ENCODE peak calls at places on chromosomes 4 and X, in four cellular contexts. N is CD4-positive, alpha-beta T cell; G is stimulated activated CD4-positive, alpha-beta T cell treated with anti-CD3 and anti-CD28 coated beads, Interleukin-1b, Interleukin-23, amount 100 ng/mL, for 24 hours; S is activated T-helper 1 cell treated with anti-CD3 and anti-CD28 coated beads, Interleukin-12 subunit alpha, Interleukin-12 subunit beta, Interleukin-2, Interleukin-4 antibody, amounts not matched to agents 30 ng/mL and 10 ng/mL and 1 ng/mL, durations not matched to agents 14 hours and 24 hours and 36 hours. J is an unnamed sample.

GRCh38 chrX:132956421-132957210 is 1.8 kb downstream of the HS6ST2 start:
- DNase-seq in S (no peak), N (no peak), G (no peak), J (no peak)

GRCh38 chrX:110418857-110419249 is 60.2 kb downstream of the RTL9 start:
- DNase-seq in S (no peak), N (no peak), G (no peak), J (no peak)

GRCh38 chr4:41334182-41334581 is 77.5 kb downstream of the UCHL1 start:
- DNase-seq in S (no peak), N (no peak), G (no peak), J (no peak)

GRCh38 chr4:76637704-76638361 is 202.8 kb downstream of the SHROOM3 start:
- DNase-seq in G (no peak), N (no peak), S (no peak), J (no peak)

GRCh38 chrX:68647156-68647957 is at the start of gene STARD8:
- DNase-seq in N (no peak), S (no peak), G (no peak), J (no peak)

GRCh38 chr4:182604161-182604591 is 313.0 kb downstream of the DCTD start:
- DNase-seq in N (no peak), G (no peak), S (no peak), J (no peak)

GRCh38 chrX:119655125-119655524 is 37.8 kb downstream of the SEPTIN6 start:
- DNase-seq in S (peak), G (peak), N (peak), J (no peak)

GRCh38 chr4:78032929-78033328 is 24.2 kb upstream of the FRAS1 start:
- DNase-seq in S (no peak), G (no peak), N (no peak), J (no peak)

GRCh38 chrX:155857561-155857960 is 23.6 kb upstream of the VAMP7 start:
- DNase-seq in G (no peak), N (no peak), S (no peak), J (no peak)

J was measured in Peyer's patch.